ENCODE peak calls at places on chromosome 2, in six cellular contexts. Y is HTR-8/SVneo, T is M059J, Q is PC-9, B is Right ventricle myocardium inferior, N is germinal center. W is an unnamed sample.

GRCh38 chr2:150370600-150370999 is 116.9 kb downstream of the RND3 start:
- DNase-seq in Y (no peak), T (no peak), Q (no peak), B (no peak), N (no peak), W (no peak)

GRCh38 chr2:29910465-29910864 is 10.9 kb downstream of the ALK start:
- DNase-seq in Y (no peak), T (no peak), Q (no peak), B (no peak), N (no peak), W (no peak)

GRCh38 chr2:171522057-171522803 is at the start of gene CYBRD1:
- DNase-seq in Y (peak; percentile 61), T (peak; percentile 81), Q (peak; percentile 66), B (peak; percentile 91), N (peak; percentile 18), W (peak; percentile 84)

GRCh38 chr2:188383158-188383557 is 91.5 kb downstream of the GULP1 start:
- DNase-seq in Y (no peak), T (peak; percentile 44), Q (no peak), B (no peak), N (no peak), W (no peak)

GRCh38 chr2:135876066-135876711 is at the start of gene MCM6:
- DNase-seq in Y (peak; percentile 99), T (peak; percentile 98), Q (peak; percentile 95), B (peak; percentile 97), N (peak; percentile 98), W (peak; percentile 98)

GRCh38 chr2:85129861-85130260 is 3.3 kb upstream of the TCF7L1 start:
- DNase-seq in Y (no peak), T (no peak), Q (no peak), B (no peak), N (no peak), W (no peak)

GRCh38 chr2:148565272-148565894 is 79.2 kb upstream of the EPC2 start:
- DNase-seq in Y (peak; percentile 28), T (peak; percentile 24), Q (no peak), B (no peak), N (no peak), W (no peak)

GRCh38 chr2:127874378-127875271 is 11.1 kb downstream of the AMMECR1L start:
- DNase-seq in Y (no peak), T (no peak), Q (no peak), B (no peak), N (no peak), W (no peak)

GRCh38 chr2:127398239-127398590 is 10.4 kb upstream of the MAP3K2 start:
- DNase-seq in Y (peak; percentile 91), T (peak; percentile 96), Q (peak; percentile 94), B (peak; percentile 87), N (no peak), W (peak; percentile 61)

GRCh38 chr2:161223139-161223732 is 63.0 kb downstream of the TANK start:
- DNase-seq in Y (peak; percentile 26), T (peak; percentile 26), Q (no peak), B (no peak), N (no peak), W (no peak)

GRCh38 chr2:154439156-154439555 is 259.3 kb upstream of the KCNJ3 start:
- DNase-seq in Y (no peak), T (no peak), Q (no peak), B (no peak), N (no peak), W (no peak)

GRCh38 chr2:240983361-240983995 is 14.9 kb upstream of the SNED1 start:
- DNase-seq in Y (no peak), T (no peak), Q (peak; percentile 51), B (peak; percentile 57), N (peak; percentile 57), W (peak; percentile 69)

GRCh38 chr2:219726916-219727315 is 99.5 kb downstream of the SLC4A3 start:
- DNase-seq in Y (no peak), T (peak; percentile 47), Q (no peak), B (no peak), N (no peak), W (no peak)

W was measured in GM10248.